ENCODE peak calls at places on chromosomes 6 and 20, in six cellular contexts. U is naive thymus-derived CD4-positive, alpha-beta T cell; F is ascending aorta; B is right atrium auricular region; J is bronchial epithelial cell; R is right lobe of liver. O is an unnamed sample. For H3K36me3, the result is how much of the 10 kb centered on the place peaks cover.

GRCh38 chr6:144725731-144726522 is 440.8 kb downstream of the UTRN start:
- DNase-seq in U (no peak), F (no peak), B (no peak), J (peak), R (no peak), O (no peak)

GRCh38 chr20:25685276-25686080 is 11.2 kb downstream of the ZNF337 start:
- DNase-seq in U (no peak), F (no peak), B (no peak), J (no peak), R (no peak), O (no peak)

GRCh38 chr6:133202610-133203343 is 38.4 kb upstream of the EYA4 start:
- DNase-seq in U (no peak), F (no peak), B (no peak), J (peak), R (no peak), O (no peak)

GRCh38 chr20:47876348-47877056 is 91.2 kb upstream of the SULF2 start:
- DNase-seq in U (no peak), F (no peak), B (no peak), J (no peak), R (no peak), O (no peak)

GRCh38 chr6:108666656-108667260 is 106.0 kb downstream of the FOXO3 start:
- DNase-seq in U (no peak), F (no peak), B (no peak), J (no peak), R (no peak), O (peak)

GRCh38 chr6:128474933-128475332 is 45.5 kb downstream of the PTPRK start:
- DNase-seq in U (no peak), F (no peak), B (no peak), J (no peak), R (no peak), O (no peak)

GRCh38 chr6:156174026-156174880 is 602.9 kb upstream of the ARID1B start:
- DNase-seq in U (no peak), F (no peak), B (no peak), J (no peak), R (no peak), O (no peak)

GRCh38 chr6:129709909-129710721 is at the start of gene ARHGAP18:
- DNase-seq in U (peak), F (peak), B (peak), J (peak), R (peak), O (peak)

GRCh38 chr6:119791746-119792145 is 442.2 kb upstream of the MAN1A1 start:
- DNase-seq in U (no peak), F (no peak), B (no peak), J (peak), R (no peak), O (no peak)

GRCh38 chr6:102619585-102619984 is 1226.1 kb downstream of the GRIK2 start:
- DNase-seq in U (no peak), F (no peak), B (no peak), J (peak), R (no peak), O (no peak)

GRCh38 chr6:155274533-155274932 is 10.7 kb downstream of the CLDN20 start:
- DNase-seq in U (no peak), F (no peak), B (no peak), J (peak), R (no peak), O (no peak)

GRCh38 chr6:118141211-118141610 is 234.1 kb downstream of the SLC35F1 start:
- DNase-seq in U (no peak), F (no peak), B (no peak), J (peak), R (no peak), O (no peak)

GRCh38 chr6:35771343-35771627 is 5.1 kb upstream of the CLPSL2 start:
- DNase-seq in U (no peak), F (no peak), B (no peak), J (no peak), R (no peak), O (no peak)

GRCh38 chr20:47610247-47610944 is 108.7 kb downstream of the NCOA3 start:
- DNase-seq in U (no peak), F (peak), B (peak), J (peak), R (no peak), O (no peak)

GRCh38 chr20:15834857-15835256 is 738.4 kb downstream of the KIF16B start:
- DNase-seq in U (no peak), F (no peak), B (no peak), J (peak), R (no peak), O (no peak)

GRCh38 chr6:40395698-40396076 is 191.5 kb downstream of the LRFN2 start:
- DNase-seq in U (no peak), F (no peak), B (no peak), J (no peak), R (no peak), O (no peak)

GRCh38 chr6:29941006-29941405 is 1.3 kb upstream of the HLA-A start:
- DNase-seq in U (no peak), F (no peak), B (no peak), J (peak), R (no peak), O (no peak)

GRCh38 chr20:59575653-59576052 is 28.7 kb upstream of the PHACTR3 start:
- DNase-seq in U (no peak), F (no peak), B (no peak), J (no peak), R (no peak), O (no peak)

GRCh38 chr6:38100380-38100779 is 280.9 kb downstream of the ZFAND3 start:
- DNase-seq in U (no peak), F (no peak), B (no peak), J (no peak), R (no peak), O (no peak)
- H3K36me3 ChIP-seq in U (under half), F (under half), B (under half), J (under half), R (under half), O (under half)

GRCh38 chr20:36804425-36804824 is 30.9 kb upstream of the DSN1 start:
- DNase-seq in U (no peak), F (no peak), B (no peak), J (no peak), R (no peak), O (no peak)
- H3K36me3 ChIP-seq in U (under half), F (half or more), B (half or more), J (under half), R (under half), O (under half)

DNA sequence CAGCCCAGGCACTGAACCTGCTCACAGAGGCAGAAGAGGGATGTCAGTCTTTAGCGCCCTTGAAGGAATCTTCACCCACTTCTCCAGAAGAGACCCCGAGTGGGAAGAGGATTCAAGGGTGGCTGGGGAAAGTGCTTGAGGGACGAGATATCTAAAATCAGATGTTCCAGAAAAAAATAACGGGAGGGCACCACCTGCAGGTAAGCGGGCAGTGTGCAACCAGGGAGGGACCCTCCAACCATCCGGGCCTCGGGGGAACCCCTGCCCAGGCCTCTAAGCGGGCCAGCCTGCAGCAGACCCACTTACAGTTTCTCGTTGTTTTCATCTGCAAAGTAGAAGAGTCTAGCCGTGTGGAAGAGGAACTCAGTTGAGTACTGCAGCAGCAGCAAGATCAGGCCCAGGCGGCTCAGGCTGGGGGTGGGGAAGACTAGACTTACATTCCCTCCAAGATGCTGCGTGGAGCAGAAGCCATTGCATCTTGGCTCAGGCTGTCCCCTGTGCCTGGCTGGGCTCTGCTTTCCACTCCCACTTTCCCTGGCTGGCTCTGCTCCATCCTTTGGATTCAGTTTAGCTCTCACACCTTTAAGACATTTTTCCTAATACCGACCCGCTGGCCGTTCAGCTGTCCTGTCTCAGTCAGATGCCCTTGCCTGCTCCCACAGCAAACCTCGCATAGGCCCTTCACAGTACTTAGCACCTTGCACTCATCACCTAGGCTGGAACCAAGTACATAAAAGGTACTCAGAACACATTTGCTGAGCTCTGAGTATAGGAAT is 70.9 kb downstream of the TRAM2 start:
- DNase-seq in U (no peak), F (no peak), B (no peak), J (no peak), R (no peak), O (no peak)
- H3K36me3 ChIP-seq in U (half or more), F (under half), B (under half), J (under half), R (under half), O (under half)

DNA sequence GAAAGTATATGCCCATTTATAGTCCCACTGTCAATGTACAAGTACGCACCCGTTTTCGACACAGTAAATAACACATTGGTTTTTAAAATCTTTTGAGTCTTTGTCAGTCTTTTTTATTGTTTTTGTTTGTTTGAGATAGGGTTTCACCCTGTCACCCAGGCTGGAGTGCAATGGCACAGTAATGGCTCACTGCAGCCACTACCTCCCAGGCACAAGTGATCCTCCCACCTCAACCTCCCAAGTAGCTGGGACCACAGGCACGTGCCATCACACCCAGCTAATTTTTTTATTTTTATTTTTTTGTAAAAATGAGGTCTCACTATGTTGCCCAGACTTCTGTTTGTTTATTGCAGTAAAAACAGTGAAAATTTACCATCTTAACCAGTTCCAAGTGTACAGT is 19.4 kb downstream of the KAT14 start:
- DNase-seq in U (no peak), F (no peak), B (no peak), J (no peak), R (no peak), O (no peak)
- H3K36me3 ChIP-seq in U (under half), F (under half), B (under half), J (under half), R (under half), O (under half)

GRCh38 chr6:25975909-25976560 is 13.4 kb downstream of the TRIM38 start:
- DNase-seq in U (no peak), F (no peak), B (no peak), J (no peak), R (no peak), O (no peak)
- H3K36me3 ChIP-seq in U (half or more), F (half or more), B (half or more), J (under half), R (under half), O (under half)

GRCh38 chr20:52346797-52347196 is 155.2 kb upstream of the ZFP64 start:
- DNase-seq in U (no peak), F (no peak), B (no peak), J (peak), R (no peak), O (no peak)
- H3K36me3 ChIP-seq in U (under half), F (under half), B (under half), J (under half), R (under half), O (under half)

DNA sequence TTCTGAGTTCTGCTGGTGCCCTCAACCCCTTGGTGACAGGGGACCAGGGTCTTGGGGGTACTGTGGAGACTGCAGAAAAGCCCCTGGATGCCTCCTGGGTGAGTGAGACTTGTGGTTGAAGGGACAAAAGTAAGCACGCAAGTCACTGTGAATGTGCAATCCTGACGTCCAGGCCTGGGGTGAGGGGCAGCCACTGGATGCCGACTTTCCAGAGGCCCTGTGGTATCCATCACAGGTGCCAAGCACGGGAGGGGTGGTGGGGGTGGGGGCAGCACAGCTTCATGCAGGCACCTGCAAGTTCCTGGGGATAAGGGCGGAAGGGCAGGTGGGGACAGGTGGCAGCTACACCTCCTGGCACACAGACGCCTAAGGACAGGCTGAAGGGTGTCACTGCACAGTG is 20.1 kb upstream of the UBE2V1 start:
- DNase-seq in U (no peak), F (no peak), B (no peak), J (no peak), R (no peak), O (no peak)
- H3K36me3 ChIP-seq in U (half or more), F (under half), B (under half), J (under half), R (under half), O (under half)

GRCh38 chr6:142429195-142429594 is 127.4 kb downstream of the ADGRG6 start:
- DNase-seq in U (no peak), F (no peak), B (no peak), J (peak), R (no peak), O (no peak)
- H3K36me3 ChIP-seq in U (under half), F (under half), B (under half), J (under half), R (under half), O (under half)

GRCh38 chr6:150967381-150967780 is 101.9 kb downstream of the MTHFD1L start:
- DNase-seq in U (no peak), F (no peak), B (no peak), J (no peak), R (no peak), O (no peak)

GRCh38 chr6:150967910-150968309 is 102.4 kb downstream of the MTHFD1L start:
- DNase-seq in U (no peak), F (no peak), B (no peak), J (no peak), R (no peak), O (no peak)

GRCh38 chr6:150969901-150970300 is 104.4 kb downstream of the MTHFD1L start:
- DNase-seq in U (no peak), F (no peak), B (no peak), J (no peak), R (no peak), O (no peak)

GRCh38 chr6:150964765-150965164 is 99.3 kb downstream of the MTHFD1L start:
- DNase-seq in U (no peak), F (no peak), B (no peak), J (no peak), R (no peak), O (no peak)

DNA sequence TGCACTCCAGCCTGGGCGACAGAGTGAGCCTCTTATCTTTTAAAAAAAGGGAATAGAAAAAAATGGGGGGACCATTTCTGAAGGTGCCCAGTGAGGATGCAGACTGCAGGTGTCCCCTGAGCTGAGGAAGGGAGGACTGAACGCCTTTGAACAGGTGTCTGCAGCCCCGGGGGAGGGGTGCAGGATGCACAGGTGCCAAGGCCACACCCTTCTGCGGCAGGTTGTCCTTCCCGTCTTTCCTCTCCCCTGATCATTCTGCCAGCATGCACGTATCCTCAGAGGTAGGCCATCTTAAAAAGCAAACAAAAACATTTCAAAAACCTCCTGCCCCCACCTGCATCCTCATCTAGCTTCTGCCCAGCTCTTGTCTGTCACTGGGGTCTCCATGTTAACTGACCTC is 101.3 kb downstream of the MTHFD1L start:
- DNase-seq in U (no peak), F (no peak), B (no peak), J (no peak), R (no peak), O (no peak)
- H3K36me3 ChIP-seq in U (under half), F (half or more), B (under half), J (under half), R (under half), O (under half)